ENCODE peak calls at places on chromosomes 5 and 9, in ten cellular contexts. One of them, this sample, is unnamed.

GRCh38 chr5:73693573-73694061 is 67.6 kb downstream of the ARHGEF28 start:
- DNase-seq in endodermal cell: peak
- DNase-seq in stimulated activated CD4-positive, alpha-beta T cell treated with anti-CD3 and anti-CD28 coated beads, Interleukin-12 subunit alpha, Interleukin-12 subunit beta, amount 100 ng/mL, for 4 hours: no peak
- DNase-seq in left ventricle myocardium superior: no peak
- DNase-seq in NCI-H1092: no peak
- DNase-seq in activated gamma-delta T cell: no peak
- DNase-seq in caudate nucleus: no peak
- DNase-seq in choroid plexus epithelial cell: peak
- DNase-seq in ELR: peak
- DNase-seq in HEK293T: peak
- DNase-seq in this sample: no peak

GRCh38 chr9:111662851-111663823 is 1.7 kb downstream of the GNG10 start:
- DNase-seq in endodermal cell: peak
- DNase-seq in stimulated activated CD4-positive, alpha-beta T cell treated with anti-CD3 and anti-CD28 coated beads, Interleukin-12 subunit alpha, Interleukin-12 subunit beta, amount 100 ng/mL, for 4 hours: peak
- DNase-seq in left ventricle myocardium superior: no peak
- DNase-seq in NCI-H1092: no peak
- DNase-seq in activated gamma-delta T cell: no peak
- DNase-seq in caudate nucleus: no peak
- DNase-seq in choroid plexus epithelial cell: no peak
- DNase-seq in ELR: no peak
- DNase-seq in HEK293T: no peak
- DNase-seq in this sample: no peak

GRCh38 chr9:21993893-21994525 is at the start of gene CDKN2A:
- DNase-seq in endodermal cell: peak
- DNase-seq in stimulated activated CD4-positive, alpha-beta T cell treated with anti-CD3 and anti-CD28 coated beads, Interleukin-12 subunit alpha, Interleukin-12 subunit beta, amount 100 ng/mL, for 4 hours: no peak
- DNase-seq in left ventricle myocardium superior: peak
- DNase-seq in NCI-H1092: no peak
- DNase-seq in activated gamma-delta T cell: peak
- DNase-seq in caudate nucleus: no peak
- DNase-seq in choroid plexus epithelial cell: peak
- DNase-seq in ELR: peak
- DNase-seq in HEK293T: no peak
- DNase-seq in this sample: no peak

GRCh38 chr5:155530046-155530445 is 516.5 kb downstream of the KIF4B start:
- DNase-seq in endodermal cell: no peak
- DNase-seq in stimulated activated CD4-positive, alpha-beta T cell treated with anti-CD3 and anti-CD28 coated beads, Interleukin-12 subunit alpha, Interleukin-12 subunit beta, amount 100 ng/mL, for 4 hours: no peak
- DNase-seq in left ventricle myocardium superior: no peak
- DNase-seq in NCI-H1092: no peak
- DNase-seq in activated gamma-delta T cell: no peak
- DNase-seq in caudate nucleus: no peak
- DNase-seq in choroid plexus epithelial cell: no peak
- DNase-seq in ELR: no peak
- DNase-seq in HEK293T: no peak
- DNase-seq in this sample: no peak

GRCh38 chr5:9362600-9362999 is 183.3 kb downstream of the SEMA5A start:
- DNase-seq in endodermal cell: no peak
- DNase-seq in stimulated activated CD4-positive, alpha-beta T cell treated with anti-CD3 and anti-CD28 coated beads, Interleukin-12 subunit alpha, Interleukin-12 subunit beta, amount 100 ng/mL, for 4 hours: no peak
- DNase-seq in left ventricle myocardium superior: no peak
- DNase-seq in NCI-H1092: no peak
- DNase-seq in activated gamma-delta T cell: no peak
- DNase-seq in caudate nucleus: no peak
- DNase-seq in choroid plexus epithelial cell: no peak
- DNase-seq in ELR: no peak
- DNase-seq in HEK293T: no peak
- DNase-seq in this sample: no peak

GRCh38 chr5:148910686-148911361 is 84.4 kb downstream of the ADRB2 start:
- DNase-seq in endodermal cell: peak
- DNase-seq in stimulated activated CD4-positive, alpha-beta T cell treated with anti-CD3 and anti-CD28 coated beads, Interleukin-12 subunit alpha, Interleukin-12 subunit beta, amount 100 ng/mL, for 4 hours: no peak
- DNase-seq in left ventricle myocardium superior: peak
- DNase-seq in NCI-H1092: no peak
- DNase-seq in activated gamma-delta T cell: no peak
- DNase-seq in caudate nucleus: no peak
- DNase-seq in choroid plexus epithelial cell: peak
- DNase-seq in ELR: peak
- DNase-seq in HEK293T: no peak
- DNase-seq in this sample: no peak

GRCh38 chr9:137487454-137488329 is 28.6 kb upstream of the NSMF start:
- DNase-seq in endodermal cell: no peak
- DNase-seq in stimulated activated CD4-positive, alpha-beta T cell treated with anti-CD3 and anti-CD28 coated beads, Interleukin-12 subunit alpha, Interleukin-12 subunit beta, amount 100 ng/mL, for 4 hours: no peak
- DNase-seq in left ventricle myocardium superior: peak
- DNase-seq in NCI-H1092: peak
- DNase-seq in activated gamma-delta T cell: no peak
- DNase-seq in caudate nucleus: peak
- DNase-seq in choroid plexus epithelial cell: no peak
- DNase-seq in ELR: no peak
- DNase-seq in HEK293T: no peak
- DNase-seq in this sample: no peak

GRCh38 chr5:78300464-78301045 is 6.1 kb upstream of the AP3B1 start:
- DNase-seq in endodermal cell: no peak
- DNase-seq in stimulated activated CD4-positive, alpha-beta T cell treated with anti-CD3 and anti-CD28 coated beads, Interleukin-12 subunit alpha, Interleukin-12 subunit beta, amount 100 ng/mL, for 4 hours: no peak
- DNase-seq in left ventricle myocardium superior: no peak
- DNase-seq in NCI-H1092: no peak
- DNase-seq in activated gamma-delta T cell: no peak
- DNase-seq in caudate nucleus: no peak
- DNase-seq in choroid plexus epithelial cell: peak
- DNase-seq in ELR: peak
- DNase-seq in HEK293T: no peak
- DNase-seq in this sample: no peak

GRCh38 chr9:20406344-20406743 is 216.0 kb downstream of the MLLT3 start:
- DNase-seq in endodermal cell: no peak
- DNase-seq in stimulated activated CD4-positive, alpha-beta T cell treated with anti-CD3 and anti-CD28 coated beads, Interleukin-12 subunit alpha, Interleukin-12 subunit beta, amount 100 ng/mL, for 4 hours: no peak
- DNase-seq in left ventricle myocardium superior: no peak
- DNase-seq in NCI-H1092: no peak
- DNase-seq in activated gamma-delta T cell: no peak
- DNase-seq in caudate nucleus: no peak
- DNase-seq in choroid plexus epithelial cell: no peak
- DNase-seq in ELR: no peak
- DNase-seq in HEK293T: no peak
- DNase-seq in this sample: no peak

GRCh38 chr9:6307551-6308096 is 20.6 kb upstream of the TPD52L3 start:
- DNase-seq in endodermal cell: no peak
- DNase-seq in stimulated activated CD4-positive, alpha-beta T cell treated with anti-CD3 and anti-CD28 coated beads, Interleukin-12 subunit alpha, Interleukin-12 subunit beta, amount 100 ng/mL, for 4 hours: no peak
- DNase-seq in left ventricle myocardium superior: no peak
- DNase-seq in NCI-H1092: no peak
- DNase-seq in activated gamma-delta T cell: no peak
- DNase-seq in caudate nucleus: no peak
- DNase-seq in choroid plexus epithelial cell: peak
- DNase-seq in ELR: no peak
- DNase-seq in HEK293T: no peak
- DNase-seq in this sample: no peak

GRCh38 chr5:16976625-16977008 is 40.5 kb upstream of the MYO10 start:
- DNase-seq in endodermal cell: no peak
- DNase-seq in stimulated activated CD4-positive, alpha-beta T cell treated with anti-CD3 and anti-CD28 coated beads, Interleukin-12 subunit alpha, Interleukin-12 subunit beta, amount 100 ng/mL, for 4 hours: no peak
- DNase-seq in left ventricle myocardium superior: no peak
- DNase-seq in NCI-H1092: no peak
- DNase-seq in activated gamma-delta T cell: no peak
- DNase-seq in caudate nucleus: no peak
- DNase-seq in choroid plexus epithelial cell: no peak
- DNase-seq in ELR: no peak
- DNase-seq in HEK293T: no peak
- DNase-seq in this sample: no peak

GRCh38 chr9:131595771-131596743 is 50.7 kb downstream of the PRRT1B start:
- DNase-seq in endodermal cell: no peak
- DNase-seq in stimulated activated CD4-positive, alpha-beta T cell treated with anti-CD3 and anti-CD28 coated beads, Interleukin-12 subunit alpha, Interleukin-12 subunit beta, amount 100 ng/mL, for 4 hours: no peak
- DNase-seq in left ventricle myocardium superior: no peak
- DNase-seq in NCI-H1092: no peak
- DNase-seq in activated gamma-delta T cell: no peak
- DNase-seq in caudate nucleus: no peak
- DNase-seq in choroid plexus epithelial cell: no peak
- DNase-seq in ELR: no peak
- DNase-seq in HEK293T: no peak
- DNase-seq in this sample: no peak

GRCh38 chr5:146441896-146442295 is 5.2 kb upstream of the TCERG1 start:
- DNase-seq in endodermal cell: no peak
- DNase-seq in stimulated activated CD4-positive, alpha-beta T cell treated with anti-CD3 and anti-CD28 coated beads, Interleukin-12 subunit alpha, Interleukin-12 subunit beta, amount 100 ng/mL, for 4 hours: no peak
- DNase-seq in left ventricle myocardium superior: no peak
- DNase-seq in NCI-H1092: no peak
- DNase-seq in activated gamma-delta T cell: no peak
- DNase-seq in caudate nucleus: no peak
- DNase-seq in choroid plexus epithelial cell: no peak
- DNase-seq in ELR: peak
- DNase-seq in HEK293T: no peak
- DNase-seq in this sample: no peak

GRCh38 chr9:85115473-85115872 is 445.9 kb downstream of the NTRK2 start:
- DNase-seq in endodermal cell: no peak
- DNase-seq in stimulated activated CD4-positive, alpha-beta T cell treated with anti-CD3 and anti-CD28 coated beads, Interleukin-12 subunit alpha, Interleukin-12 subunit beta, amount 100 ng/mL, for 4 hours: no peak
- DNase-seq in left ventricle myocardium superior: no peak
- DNase-seq in NCI-H1092: no peak
- DNase-seq in activated gamma-delta T cell: no peak
- DNase-seq in caudate nucleus: no peak
- DNase-seq in choroid plexus epithelial cell: no peak
- DNase-seq in ELR: no peak
- DNase-seq in HEK293T: no peak
- DNase-seq in this sample: no peak

GRCh38 chr5:74798977-74799911 is 32.2 kb downstream of the NSA2 start:
- DNase-seq in endodermal cell: no peak
- DNase-seq in stimulated activated CD4-positive, alpha-beta T cell treated with anti-CD3 and anti-CD28 coated beads, Interleukin-12 subunit alpha, Interleukin-12 subunit beta, amount 100 ng/mL, for 4 hours: no peak
- DNase-seq in left ventricle myocardium superior: no peak
- DNase-seq in NCI-H1092: no peak
- DNase-seq in activated gamma-delta T cell: no peak
- DNase-seq in caudate nucleus: peak
- DNase-seq in choroid plexus epithelial cell: peak
- DNase-seq in ELR: peak
- DNase-seq in HEK293T: no peak
- DNase-seq in this sample: no peak

GRCh38 chr5:76766746-76767145 is 50.8 kb downstream of the F2R start:
- DNase-seq in endodermal cell: no peak
- DNase-seq in stimulated activated CD4-positive, alpha-beta T cell treated with anti-CD3 and anti-CD28 coated beads, Interleukin-12 subunit alpha, Interleukin-12 subunit beta, amount 100 ng/mL, for 4 hours: no peak
- DNase-seq in left ventricle myocardium superior: no peak
- DNase-seq in NCI-H1092: no peak
- DNase-seq in activated gamma-delta T cell: no peak
- DNase-seq in caudate nucleus: no peak
- DNase-seq in choroid plexus epithelial cell: peak
- DNase-seq in ELR: peak
- DNase-seq in HEK293T: no peak
- DNase-seq in this sample: no peak

GRCh38 chr9:106961623-106962022 is 98.7 kb downstream of the ZNF462 start:
- DNase-seq in endodermal cell: no peak
- DNase-seq in stimulated activated CD4-positive, alpha-beta T cell treated with anti-CD3 and anti-CD28 coated beads, Interleukin-12 subunit alpha, Interleukin-12 subunit beta, amount 100 ng/mL, for 4 hours: no peak
- DNase-seq in left ventricle myocardium superior: no peak
- DNase-seq in NCI-H1092: no peak
- DNase-seq in activated gamma-delta T cell: no peak
- DNase-seq in caudate nucleus: no peak
- DNase-seq in choroid plexus epithelial cell: peak
- DNase-seq in ELR: peak
- DNase-seq in HEK293T: no peak
- DNase-seq in this sample: no peak

GRCh38 chr5:133523013-133523658 is 89.2 kb downstream of the FSTL4 start:
- DNase-seq in endodermal cell: no peak
- DNase-seq in stimulated activated CD4-positive, alpha-beta T cell treated with anti-CD3 and anti-CD28 coated beads, Interleukin-12 subunit alpha, Interleukin-12 subunit beta, amount 100 ng/mL, for 4 hours: no peak
- DNase-seq in left ventricle myocardium superior: no peak
- DNase-seq in NCI-H1092: no peak
- DNase-seq in activated gamma-delta T cell: no peak
- DNase-seq in caudate nucleus: no peak
- DNase-seq in choroid plexus epithelial cell: no peak
- DNase-seq in ELR: no peak
- DNase-seq in HEK293T: no peak
- DNase-seq in this sample: no peak

GRCh38 chr9:70480405-70480980 is 66.0 kb upstream of the KLF9 start:
- DNase-seq in endodermal cell: no peak
- DNase-seq in stimulated activated CD4-positive, alpha-beta T cell treated with anti-CD3 and anti-CD28 coated beads, Interleukin-12 subunit alpha, Interleukin-12 subunit beta, amount 100 ng/mL, for 4 hours: no peak
- DNase-seq in left ventricle myocardium superior: peak
- DNase-seq in NCI-H1092: peak
- DNase-seq in activated gamma-delta T cell: no peak
- DNase-seq in caudate nucleus: peak
- DNase-seq in choroid plexus epithelial cell: peak
- DNase-seq in ELR: no peak
- DNase-seq in HEK293T: no peak
- DNase-seq in this sample: peak

GRCh38 chr9:79524266-79524665 is 47.5 kb upstream of the TLE4 start:
- DNase-seq in endodermal cell: no peak
- DNase-seq in stimulated activated CD4-positive, alpha-beta T cell treated with anti-CD3 and anti-CD28 coated beads, Interleukin-12 subunit alpha, Interleukin-12 subunit beta, amount 100 ng/mL, for 4 hours: no peak
- DNase-seq in left ventricle myocardium superior: no peak
- DNase-seq in NCI-H1092: no peak
- DNase-seq in activated gamma-delta T cell: no peak
- DNase-seq in caudate nucleus: no peak
- DNase-seq in choroid plexus epithelial cell: peak
- DNase-seq in ELR: peak
- DNase-seq in HEK293T: no peak
- DNase-seq in this sample: no peak

GRCh38 chr5:172868924-172869565 is 35.0 kb downstream of the ERGIC1 start:
- DNase-seq in endodermal cell: no peak
- DNase-seq in stimulated activated CD4-positive, alpha-beta T cell treated with anti-CD3 and anti-CD28 coated beads, Interleukin-12 subunit alpha, Interleukin-12 subunit beta, amount 100 ng/mL, for 4 hours: no peak
- DNase-seq in left ventricle myocardium superior: peak
- DNase-seq in NCI-H1092: no peak
- DNase-seq in activated gamma-delta T cell: no peak
- DNase-seq in caudate nucleus: peak
- DNase-seq in choroid plexus epithelial cell: peak
- DNase-seq in ELR: peak
- DNase-seq in HEK293T: no peak
- DNase-seq in this sample: no peak

GRCh38 chr9:37385286-37385685 is 37.2 kb upstream of the GRHPR start:
- DNase-seq in endodermal cell: no peak
- DNase-seq in stimulated activated CD4-positive, alpha-beta T cell treated with anti-CD3 and anti-CD28 coated beads, Interleukin-12 subunit alpha, Interleukin-12 subunit beta, amount 100 ng/mL, for 4 hours: no peak
- DNase-seq in left ventricle myocardium superior: no peak
- DNase-seq in NCI-H1092: no peak
- DNase-seq in activated gamma-delta T cell: no peak
- DNase-seq in caudate nucleus: no peak
- DNase-seq in choroid plexus epithelial cell: no peak
- DNase-seq in ELR: no peak
- DNase-seq in HEK293T: no peak
- DNase-seq in this sample: no peak

GRCh38 chr9:129884220-129885017 is 49.2 kb downstream of the USP20 start:
- DNase-seq in endodermal cell: peak
- DNase-seq in stimulated activated CD4-positive, alpha-beta T cell treated with anti-CD3 and anti-CD28 coated beads, Interleukin-12 subunit alpha, Interleukin-12 subunit beta, amount 100 ng/mL, for 4 hours: peak
- DNase-seq in left ventricle myocardium superior: peak
- DNase-seq in NCI-H1092: peak
- DNase-seq in activated gamma-delta T cell: peak
- DNase-seq in caudate nucleus: peak
- DNase-seq in choroid plexus epithelial cell: peak
- DNase-seq in ELR: peak
- DNase-seq in HEK293T: peak
- DNase-seq in this sample: no peak

GRCh38 chr9:130073373-130073772 is 19.7 kb downstream of the GPR107 start:
- DNase-seq in endodermal cell: peak
- DNase-seq in stimulated activated CD4-positive, alpha-beta T cell treated with anti-CD3 and anti-CD28 coated beads, Interleukin-12 subunit alpha, Interleukin-12 subunit beta, amount 100 ng/mL, for 4 hours: no peak
- DNase-seq in left ventricle myocardium superior: no peak
- DNase-seq in NCI-H1092: no peak
- DNase-seq in activated gamma-delta T cell: no peak
- DNase-seq in caudate nucleus: no peak
- DNase-seq in choroid plexus epithelial cell: peak
- DNase-seq in ELR: peak
- DNase-seq in HEK293T: no peak
- DNase-seq in this sample: peak

GRCh38 chr5:172543484-172544298 is 89.4 kb upstream of the SH3PXD2B start:
- DNase-seq in endodermal cell: peak
- DNase-seq in stimulated activated CD4-positive, alpha-beta T cell treated with anti-CD3 and anti-CD28 coated beads, Interleukin-12 subunit alpha, Interleukin-12 subunit beta, amount 100 ng/mL, for 4 hours: no peak
- DNase-seq in left ventricle myocardium superior: no peak
- DNase-seq in NCI-H1092: no peak
- DNase-seq in activated gamma-delta T cell: no peak
- DNase-seq in caudate nucleus: no peak
- DNase-seq in choroid plexus epithelial cell: no peak
- DNase-seq in ELR: no peak
- DNase-seq in HEK293T: no peak
- DNase-seq in this sample: no peak